ENCODE peak calls at places on chromosomes 13 and 19, in four cellular contexts. G, V, L and H are unnamed samples.

GRCh38 chr13:69704311-69704710 is 403.3 kb upstream of the ATXN8OS start:
- DNase-seq in L (no peak), G (no peak), V (no peak), H (no peak)

GRCh38 chr19:8821748-8822241 is 10.3 kb downstream of the ZNF558 start:
- DNase-seq in V (no peak), L (no peak), G (no peak), H (no peak)

GRCh38 chr13:112969692-112970338 is 801 bp downstream of the MCF2L start:
- DNase-seq in V (no peak), G (peak; percentile 78), L (no peak), H (no peak)

GRCh38 chr19:17811681-17812080 is 9.6 kb downstream of the INSL3 start:
- DNase-seq in L (no peak), V (no peak), G (no peak), H (no peak)

GRCh38 chr13:41402695-41403511 is 54.4 kb upstream of the RGCC start:
- DNase-seq in G (no peak), V (no peak), L (no peak), H (peak; percentile 29)

GRCh38 chr19:34428549-34429285 is 536 bp downstream of the UBA2 start:
- DNase-seq in G (peak; percentile 47), L (no peak), V (peak; percentile 88), H (peak; percentile 2)

GRCh38 chr19:39168258-39169142 is 28.3 kb upstream of the NCCRP1 start:
- DNase-seq in L (no peak), G (no peak), V (no peak), H (no peak)

GRCh38 chr19:46660008-46660517 is 919 bp downstream of the DACT3 start:
- DNase-seq in V (peak; percentile 59), G (peak; percentile 81), L (no peak), H (no peak)

GRCh38 chr19:36032251-36033104 is at the start of gene CLIP3:
- DNase-seq in L (no peak), V (peak; percentile 44), G (peak; percentile 100), H (no peak)

GRCh38 chr19:41930322-41930722 is 2.1 kb upstream of the ERFL start:
- DNase-seq in V (peak; percentile 66), G (no peak), L (no peak), H (no peak)

GRCh38 chr19:23917856-23918255 is 3.2 kb downstream of the ZNF726 start:
- DNase-seq in V (no peak), G (no peak), L (no peak), H (no peak)

GRCh38 chr13:32045963-32046785 is 14.6 kb downstream of the FRY start:
- DNase-seq in V (no peak), L (no peak), G (no peak), H (peak; percentile 92)

GRCh38 chr13:59979589-59979988 is 184.1 kb downstream of the DIAPH3 start:
- DNase-seq in G (no peak), L (no peak), V (no peak), H (no peak)

GRCh38 chr13:88908896-88909535 is 1237.8 kb downstream of the SLITRK5 start:
- DNase-seq in L (no peak), G (no peak), V (no peak), H (no peak)

GRCh38 chr13:52868190-52868589 is 19.8 kb upstream of the PCDH8 start:
- DNase-seq in V (no peak), G (no peak), L (no peak), H (no peak)

GRCh38 chr19:13974073-13974472 is 21.8 kb downstream of the DCAF15 start:
- DNase-seq in V (peak; percentile 82), L (no peak), G (peak; percentile 66), H (no peak)

GRCh38 chr13:27621366-27622101 is at the start of gene POLR1D:
- DNase-seq in G (peak; percentile 91), V (peak; percentile 83), L (peak; percentile 41), H (peak; percentile 77)
- TF ChIP-seq EP300 in G (no peak), V (no peak), L (no peak), H (no peak)

GRCh38 chr13:48110930-48111721 is 16.2 kb upstream of the MED4 start:
- DNase-seq in V (no peak), G (no peak), L (no peak), H (peak; percentile 83)
- TF ChIP-seq FOXM1 in V (no peak), G (no peak), L (no peak), H (no peak)

DNA sequence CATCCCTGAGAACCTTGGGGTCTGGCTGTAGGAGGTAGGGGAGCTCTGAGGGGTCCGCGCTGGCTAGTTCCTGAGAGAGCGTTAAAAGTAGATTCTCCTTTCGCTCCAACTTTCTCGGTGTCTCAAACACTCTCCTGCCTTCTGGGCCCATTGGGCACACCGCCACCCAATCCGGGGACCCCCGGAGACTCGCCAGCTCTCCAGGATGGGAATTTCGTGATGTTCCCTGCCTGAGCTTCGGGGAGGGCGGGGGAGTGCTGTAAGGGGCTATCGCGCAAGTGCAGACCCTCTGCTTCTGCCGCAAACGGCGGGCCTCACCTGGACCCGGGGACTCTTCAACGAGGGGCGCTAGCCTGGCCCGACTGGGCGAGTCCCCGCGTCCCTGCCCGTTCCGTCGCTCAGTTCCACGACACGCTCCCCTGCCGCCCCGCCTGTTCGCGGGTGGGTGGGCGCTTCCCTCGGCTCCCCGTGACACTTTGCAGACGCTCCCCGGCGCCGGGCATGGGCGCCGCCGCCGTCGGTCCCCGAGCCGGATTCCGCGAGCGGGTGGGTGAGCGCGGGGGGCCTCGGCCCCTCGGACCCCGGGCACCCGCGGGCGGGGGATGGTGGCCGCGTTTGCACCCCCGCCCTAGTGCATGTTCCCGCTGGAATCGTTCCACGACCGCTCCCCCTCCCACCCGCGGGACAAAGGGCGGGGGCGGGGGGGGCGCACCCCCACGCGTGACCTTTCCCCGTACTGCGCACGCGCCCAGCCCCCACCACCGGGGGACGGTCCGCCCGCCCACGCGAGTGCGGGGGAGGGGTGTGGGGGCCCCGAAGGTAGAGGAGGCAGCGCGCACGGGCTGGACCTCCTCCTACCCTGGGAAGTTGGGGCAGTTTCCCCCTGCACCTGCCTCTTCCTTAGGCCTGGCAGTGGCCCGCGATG is at the start of gene CCDC106:
- DNase-seq in G (peak; percentile 93), V (peak; percentile 86), L (no peak), H (peak; percentile 55)
- TF ChIP-seq EP300 in G (no peak), V (no peak), L (peak; percentile 16), H (no peak)

DNA sequence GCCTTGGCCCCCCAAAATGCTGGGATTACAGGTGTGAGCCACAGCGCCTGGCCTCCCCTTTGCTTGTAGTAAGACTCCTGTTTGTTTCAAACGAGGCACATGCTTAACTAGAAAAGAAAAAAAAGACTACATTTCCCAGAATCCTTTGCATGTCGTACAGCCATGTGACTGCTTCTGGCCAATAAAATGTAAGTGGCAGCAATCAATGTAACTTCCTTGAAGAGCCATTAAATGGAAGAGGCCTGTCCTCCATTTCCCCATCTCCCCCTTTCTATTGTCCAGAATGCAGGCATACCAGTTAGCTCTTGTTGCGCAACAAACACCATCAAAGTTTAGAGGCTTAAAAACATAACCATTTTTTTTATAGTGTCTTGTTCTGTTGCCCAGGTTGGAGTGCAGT is 10.4 kb upstream of the GPR32 start:
- DNase-seq in V (peak; percentile 49), G (no peak), L (no peak), H (peak; percentile 13)
- TF ChIP-seq FOXM1 in V (no peak), G (no peak), L (no peak), H (no peak)

DNA sequence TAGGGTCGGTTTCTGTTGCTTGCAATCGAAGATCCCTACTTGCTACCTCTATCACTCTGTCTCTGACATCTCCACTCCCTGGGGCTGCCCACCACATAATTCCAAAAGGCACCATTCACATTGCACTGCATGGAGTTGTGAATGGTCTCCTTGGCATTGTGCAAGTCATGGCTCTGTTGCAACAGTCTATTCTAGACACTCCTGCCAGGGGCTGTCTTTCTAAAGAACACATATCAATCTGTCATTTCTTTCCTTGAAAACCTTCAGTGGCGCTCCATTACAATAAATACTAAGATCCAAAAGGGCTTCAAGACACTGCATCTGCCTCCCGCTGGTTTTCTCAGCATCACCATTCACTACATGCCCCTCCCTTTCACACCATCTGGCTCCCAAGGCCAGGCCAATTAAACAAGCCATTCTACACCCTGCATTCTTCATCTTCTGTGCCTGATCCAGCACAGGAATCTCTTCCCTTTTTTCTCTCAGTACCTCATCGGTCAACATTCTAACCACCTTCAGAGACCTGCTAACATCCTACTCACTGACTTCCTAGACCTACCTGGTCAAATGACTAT is 32.2 kb upstream of the TM9SF2 start:
- DNase-seq in L (no peak), V (no peak), G (no peak), H (no peak)
- TF ChIP-seq EP300 in L (no peak), V (no peak), G (no peak), H (no peak)